ENCODE peak calls at places on chromosome 18, in nine cellular contexts. U is adrenal gland; Z is neural progenitor cell; P is naive thymus-derived CD4-positive, alpha-beta T cell; H is thyroid gland; Q is SJSA1; N is AG04450; E is cardiac muscle cell; T is endothelial cell of umbilical vein. W is an unnamed sample.

GRCh38 chr18:78670778-78671405 is 308.7 kb upstream of the SALL3 start:
- DNase-seq in U (no peak), Z (no peak), P (no peak), H (no peak), Q (no peak), N (no peak), E (no peak), T (no peak), W (no peak)

GRCh38 chr18:31209041-31209440 is 46.4 kb upstream of the DSC1 start:
- DNase-seq in U (no peak), Z (peak; percentile 56), P (no peak), H (no peak), Q (no peak), N (no peak), E (no peak), T (no peak), W (no peak)

GRCh38 chr18:54737986-54738385 is 90.3 kb upstream of the RAB27B start:
- DNase-seq in U (no peak), Z (no peak), P (no peak), H (no peak), Q (no peak), N (peak; percentile 10), E (peak; percentile 35), T (peak; percentile 14), W (peak; percentile 63)

GRCh38 chr18:66599190-66599589 is 4.7 kb downstream of the CDH19 start:
- DNase-seq in U (no peak), Z (no peak), P (no peak), H (no peak), Q (no peak), N (no peak), E (peak; percentile 29), T (peak; percentile 78), W (no peak)

GRCh38 chr18:3985030-3985429 is 470.1 kb downstream of the DLGAP1 start:
- DNase-seq in U (no peak), Z (no peak), P (no peak), H (no peak), Q (no peak), N (no peak), E (no peak), T (no peak), W (no peak)

GRCh38 chr18:69974365-69974764 is 26.7 kb upstream of the CD226 start:
- DNase-seq in U (no peak), Z (no peak), P (no peak), H (no peak), Q (no peak), N (no peak), E (peak; percentile 16), T (no peak), W (no peak)

GRCh38 chr18:29882620-29883019 is 1159.9 kb downstream of the DSC3 start:
- DNase-seq in U (no peak), Z (no peak), P (no peak), H (no peak), Q (no peak), N (no peak), E (no peak), T (no peak), W (no peak)

GRCh38 chr18:45127395-45127794 is 446.7 kb downstream of the SETBP1 start:
- DNase-seq in U (no peak), Z (no peak), P (no peak), H (no peak), Q (no peak), N (no peak), E (no peak), T (no peak), W (no peak)

GRCh38 chr18:49971462-49971861 is 158.1 kb upstream of the ACAA2 start:
- DNase-seq in U (no peak), Z (no peak), P (no peak), H (no peak), Q (no peak), N (no peak), E (no peak), T (no peak), W (no peak)

GRCh38 chr18:13216732-13217465 is 1.7 kb upstream of the LDLRAD4 start:
- DNase-seq in U (no peak), Z (peak; percentile 75), P (peak; percentile 57), H (peak; percentile 58), Q (no peak), N (no peak), E (no peak), T (peak; percentile 22), W (no peak)

GRCh38 chr18:22214731-22215528 is 45.5 kb downstream of the GATA6 start:
- DNase-seq in U (no peak), Z (no peak), P (no peak), H (no peak), Q (no peak), N (no peak), E (peak; percentile 72), T (peak; percentile 71), W (peak; percentile 29)

GRCh38 chr18:26470011-26470637 is 78.2 kb downstream of the KCTD1 start:
- DNase-seq in U (no peak), Z (peak; percentile 21), P (no peak), H (no peak), Q (no peak), N (peak; percentile 55), E (no peak), T (no peak), W (no peak)

GRCh38 chr18:79496978-79497637 is 101.4 kb downstream of the NFATC1 start:
- DNase-seq in U (peak; percentile 41), Z (no peak), P (no peak), H (peak; percentile 7), Q (peak; percentile 58), N (peak; percentile 41), E (peak; percentile 91), T (no peak), W (no peak)

GRCh38 chr18:58017267-58017666 is 26.8 kb upstream of the NEDD4L start:
- DNase-seq in U (no peak), Z (no peak), P (no peak), H (no peak), Q (no peak), N (no peak), E (no peak), T (no peak), W (no peak)

GRCh38 chr18:5197032-5197434 is at the start of gene AKAIN1:
- DNase-seq in U (peak; percentile 53), Z (peak; percentile 95), P (peak; percentile 33), H (peak; percentile 17), Q (peak; percentile 49), N (no peak), E (peak; percentile 66), T (peak; percentile 31), W (no peak)

GRCh38 chr18:74196220-74197119 is 48.1 kb downstream of the TIMM21 start:
- DNase-seq in U (no peak), Z (peak; percentile 67), P (peak; percentile 78), H (peak; percentile 35), Q (peak; percentile 44), N (peak; percentile 15), E (peak; percentile 85), T (peak; percentile 78), W (no peak)

GRCh38 chr18:5900249-5900648 is 4.9 kb upstream of the TMEM200C start:
- DNase-seq in U (no peak), Z (no peak), P (no peak), H (no peak), Q (peak; percentile 72), N (no peak), E (no peak), T (no peak), W (no peak)

GRCh38 chr18:49585781-49586663 is 24.2 kb downstream of the LIPG start:
- DNase-seq in U (no peak), Z (peak; percentile 26), P (no peak), H (no peak), Q (no peak), N (no peak), E (no peak), T (no peak), W (no peak)

GRCh38 chr18:62420513-62421209 is 95.6 kb downstream of the TNFRSF11A start:
- DNase-seq in U (no peak), Z (no peak), P (peak; percentile 66), H (no peak), Q (peak; percentile 55), N (no peak), E (peak; percentile 73), T (peak; percentile 92), W (peak; percentile 59)

GRCh38 chr18:62329676-62330454 is 4.8 kb downstream of the TNFRSF11A start:
- DNase-seq in U (peak; percentile 32), Z (no peak), P (no peak), H (peak; percentile 30), Q (no peak), N (peak; percentile 10), E (peak; percentile 63), T (peak; percentile 85), W (peak; percentile 39)

GRCh38 chr18:5895886-5896740 is 791 bp upstream of the TMEM200C start:
- DNase-seq in U (peak; percentile 71), Z (peak; percentile 86), P (no peak), H (peak; percentile 30), Q (peak; percentile 74), N (no peak), E (no peak), T (no peak), W (no peak)

GRCh38 chr18:35728676-35729075 is 147.1 kb downstream of the GALNT1 start:
- DNase-seq in U (no peak), Z (no peak), P (no peak), H (no peak), Q (no peak), N (no peak), E (peak; percentile 24), T (peak; percentile 54), W (no peak)

GRCh38 chr18:23870963-23871362 is 143.6 kb upstream of the TTC39C start:
- DNase-seq in U (no peak), Z (no peak), P (no peak), H (no peak), Q (no peak), N (no peak), E (no peak), T (no peak), W (no peak)
- H3K27ac ChIP-seq in U (no peak overlapping the region), Z (no peak overlapping the region), P (peak overlapping the region; percentile 25), H (no peak overlapping the region), Q (no peak overlapping the region), N (no peak overlapping the region), E (no peak overlapping the region), T (no peak overlapping the region), W (peak overlapping the region; percentile 83)

GRCh38 chr18:23528580-23529472 is 25.5 kb downstream of the RMC1 start:
- DNase-seq in U (peak; percentile 50), Z (no peak), P (no peak), H (no peak), Q (no peak), N (no peak), E (peak; percentile 44), T (no peak), W (no peak)
- H3K27ac ChIP-seq in U (no peak overlapping the region), Z (no peak overlapping the region), P (no peak overlapping the region), H (no peak overlapping the region), Q (peak overlapping the region; percentile 11), N (no peak overlapping the region), E (peak overlapping the region; percentile 67), T (no peak overlapping the region), W (peak overlapping the region; percentile 65)

DNA sequence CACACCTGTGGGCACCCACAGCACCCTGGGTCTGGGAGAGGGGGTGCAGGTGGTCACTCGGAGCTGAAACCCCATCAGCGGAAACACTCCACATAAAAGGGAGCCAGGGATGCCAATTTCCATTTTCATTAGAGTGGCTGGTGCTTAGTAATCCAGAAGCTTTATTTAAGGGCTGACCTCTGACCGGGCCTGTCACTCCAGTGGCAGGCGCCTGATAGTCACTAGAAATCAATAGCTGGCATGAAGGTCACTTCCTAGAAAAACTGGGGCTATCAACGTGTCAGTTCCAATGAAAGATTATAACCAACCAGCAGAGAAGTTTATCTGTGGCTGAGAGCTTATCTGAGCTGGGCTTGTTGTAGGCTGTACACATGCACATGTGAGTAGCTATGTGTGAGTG is 333.7 kb upstream of the SKOR2 start:
- DNase-seq in U (no peak), Z (peak; percentile 13), P (no peak), H (no peak), Q (no peak), N (no peak), E (no peak), T (no peak), W (no peak)
- H3K27ac ChIP-seq in U (no peak overlapping the region), Z (no peak overlapping the region), P (no peak overlapping the region), H (no peak overlapping the region), Q (no peak overlapping the region), N (no peak overlapping the region), E (no peak overlapping the region), T (no peak overlapping the region), W (no peak overlapping the region)

GRCh38 chr18:11830585-11830984 is 20.6 kb upstream of the CHMP1B start:
- DNase-seq in U (no peak), Z (no peak), P (no peak), H (no peak), Q (no peak), N (no peak), E (no peak), T (no peak), W (no peak)
- H3K27ac ChIP-seq in U (no peak overlapping the region), Z (no peak overlapping the region), P (no peak overlapping the region), H (no peak overlapping the region), Q (no peak overlapping the region), N (no peak overlapping the region), E (no peak overlapping the region), T (no peak overlapping the region), W (no peak overlapping the region)

W was measured in epithelial cell of prostate.